ENCODE peak calls at places on chromosomes 7 and 10, in eight cellular contexts. S is PC-3, Z is neural progenitor cell, Q is transverse colon, N is tibial artery, T is sigmoid colon, C is PC-9, U is suprapubic skin. H is an unnamed sample. For H3K9me3, the result is how much of the 10 kb centered on the place peaks cover.

GRCh38 chr10:118840071-118840775 is 85.5 kb upstream of the CACUL1 start:
- DNase-seq in S (peak), Z (no peak), Q (peak), N (no peak), T (no peak), C (peak), U (no peak), H (no peak)

GRCh38 chr7:41275255-41275654 is 427.6 kb downstream of the INHBA start:
- DNase-seq in S (no peak), Z (peak), Q (no peak), N (no peak), T (no peak), C (no peak), U (no peak), H (no peak)

GRCh38 chr7:131328387-131329175 is 905 bp downstream of the MKLN1 start:
- DNase-seq in S (peak), Z (no peak), Q (no peak), N (no peak), T (no peak), C (no peak), U (no peak), H (no peak)

GRCh38 chr10:53115660-53116059 is 343.1 kb upstream of the MBL2 start:
- DNase-seq in S (no peak), Z (no peak), Q (no peak), N (no peak), T (no peak), C (no peak), U (no peak), H (no peak)

GRCh38 chr7:74579800-74580685 is 77.5 kb upstream of the GTF2I start:
- DNase-seq in S (peak), Z (no peak), Q (peak), N (peak), T (no peak), C (peak), U (no peak), H (no peak)

GRCh38 chr10:61845196-61845949 is 56.1 kb upstream of the ARID5B start:
- DNase-seq in S (peak), Z (no peak), Q (peak), N (no peak), T (no peak), C (no peak), U (no peak), H (no peak)

GRCh38 chr10:12819071-12819470 is 182.4 kb downstream of the CCDC3 start:
- DNase-seq in S (no peak), Z (peak), Q (no peak), N (no peak), T (no peak), C (no peak), U (no peak), H (no peak)

GRCh38 chr7:98613601-98614425 is 3.3 kb upstream of the NPTX2 start:
- DNase-seq in S (peak), Z (peak), Q (no peak), N (no peak), T (no peak), C (no peak), U (no peak), H (no peak)

GRCh38 chr7:7175075-7175695 is 7.2 kb upstream of the C1GALT1 start:
- DNase-seq in S (no peak), Z (no peak), Q (no peak), N (no peak), T (no peak), C (no peak), U (no peak), H (no peak)

GRCh38 chr10:50563906-50564305 is 59.9 kb downstream of the SGMS1 start:
- DNase-seq in S (no peak), Z (no peak), Q (no peak), N (no peak), T (no peak), C (no peak), U (no peak), H (no peak)

GRCh38 chr7:76016191-76016947 is 22.0 kb upstream of the TMEM120A start:
- DNase-seq in S (no peak), Z (no peak), Q (no peak), N (no peak), T (no peak), C (no peak), U (no peak), H (no peak)

GRCh38 chr10:98407744-98408241 is 7.2 kb downstream of the PYROXD2 start:
- DNase-seq in S (no peak), Z (no peak), Q (no peak), N (no peak), T (no peak), C (no peak), U (no peak), H (no peak)

GRCh38 chr10:78178940-78179339 is 145.3 kb downstream of the RPS24 start:
- DNase-seq in S (peak), Z (no peak), Q (no peak), N (no peak), T (no peak), C (no peak), U (peak), H (no peak)

GRCh38 chr10:24272374-24272773 is 63.4 kb downstream of the KIAA1217 start:
- DNase-seq in S (no peak), Z (no peak), Q (no peak), N (no peak), T (no peak), C (no peak), U (no peak), H (no peak)

GRCh38 chr7:100516135-100516812 is 22.7 kb upstream of the AGFG2 start:
- DNase-seq in S (no peak), Z (peak), Q (peak), N (peak), T (peak), C (peak), U (peak), H (peak)

DNA sequence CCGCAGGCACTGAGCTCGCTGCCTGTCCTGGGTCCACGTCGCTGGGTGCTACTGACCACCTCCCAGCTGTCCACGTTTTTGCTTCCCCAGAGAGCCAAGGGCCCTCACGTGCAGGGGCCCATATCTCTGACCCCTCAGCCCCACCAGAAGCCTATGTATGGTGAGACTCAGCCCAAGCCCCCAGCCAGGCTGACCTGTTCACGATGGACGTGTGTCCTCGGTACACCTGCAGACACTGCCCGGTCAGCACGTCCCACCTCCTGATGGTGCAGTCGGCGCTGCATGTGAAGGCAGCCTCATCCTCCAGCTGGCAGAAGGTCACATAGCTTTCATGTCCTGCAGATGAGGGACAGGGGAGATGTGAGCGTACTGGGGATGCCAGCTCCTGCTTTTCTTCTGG is 9.9 kb downstream of the WDR86 start:
- DNase-seq in S (no peak), Z (no peak), Q (no peak), N (no peak), T (no peak), C (no peak), U (peak), H (no peak)
- TF ChIP-seq CTCF in S (no peak), Z (no peak), Q (no peak), N (no peak), T (no peak), C (no peak), U (no peak), H (no peak)

DNA sequence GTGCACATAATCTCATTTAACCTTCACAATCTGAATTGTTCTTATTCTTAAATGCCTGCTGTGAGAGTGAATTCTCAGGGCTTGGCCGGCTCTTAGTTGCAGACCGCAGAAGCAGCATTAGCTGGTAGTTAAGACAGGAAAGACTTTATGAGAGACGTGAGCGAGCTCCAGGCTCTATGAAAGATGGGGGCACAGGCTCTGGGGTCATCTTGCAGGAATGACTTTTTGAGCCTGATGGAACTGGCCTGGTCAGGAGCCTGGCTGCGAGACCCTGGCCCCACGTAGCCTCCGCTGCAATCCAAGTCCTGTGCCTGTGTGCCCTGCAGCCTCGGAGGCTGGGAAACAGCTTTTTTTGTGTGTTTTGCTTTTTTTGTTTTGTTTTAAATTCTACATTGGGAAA is 958.8 kb upstream of the ZNF722 start:
- DNase-seq in S (no peak), Z (no peak), Q (no peak), N (no peak), T (no peak), C (no peak), U (no peak), H (no peak)
- H3K9me3 ChIP-seq in S (under half), Z (half or more), Q (under half), N (under half), T (under half), C (under half), U (under half), H (under half)

DNA sequence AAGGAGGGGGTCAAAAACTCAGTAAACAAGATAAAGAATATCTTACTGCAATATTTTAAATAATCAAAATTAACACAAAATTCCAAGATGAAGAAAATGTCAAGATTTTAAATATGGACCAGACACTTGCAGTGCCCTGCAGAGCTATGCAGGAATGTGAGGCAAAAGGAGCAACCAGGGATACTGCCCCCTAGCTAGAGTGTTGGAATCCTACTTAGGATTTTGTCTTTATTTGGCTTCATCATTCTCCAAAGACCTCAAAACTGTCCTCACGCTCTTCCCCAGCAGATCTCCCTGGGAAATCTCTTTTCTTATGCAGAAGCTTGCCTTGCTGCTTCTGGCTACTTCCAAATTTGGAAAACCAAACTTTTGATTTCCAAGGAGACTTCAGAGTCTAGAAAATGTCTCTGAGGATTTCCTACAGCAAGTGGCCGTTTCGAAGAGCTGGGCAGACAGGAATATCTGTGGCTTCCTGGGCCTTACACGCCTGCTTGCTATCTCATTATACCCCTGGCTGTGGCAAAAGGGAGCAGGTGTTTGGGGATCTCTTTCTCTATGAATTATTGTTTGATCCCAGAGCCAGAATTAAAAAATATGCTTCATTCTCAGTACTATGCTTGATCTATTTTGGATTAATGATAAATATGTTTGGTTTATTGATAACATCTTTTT is 232.2 kb upstream of the BMPER start:
- DNase-seq in S (no peak), Z (peak), Q (no peak), N (no peak), T (no peak), C (no peak), U (no peak), H (no peak)
- TF ChIP-seq CTCF in S (peak), Z (peak), Q (no peak), N (no peak), T (no peak), C (peak), U (no peak), H (no peak)

DNA sequence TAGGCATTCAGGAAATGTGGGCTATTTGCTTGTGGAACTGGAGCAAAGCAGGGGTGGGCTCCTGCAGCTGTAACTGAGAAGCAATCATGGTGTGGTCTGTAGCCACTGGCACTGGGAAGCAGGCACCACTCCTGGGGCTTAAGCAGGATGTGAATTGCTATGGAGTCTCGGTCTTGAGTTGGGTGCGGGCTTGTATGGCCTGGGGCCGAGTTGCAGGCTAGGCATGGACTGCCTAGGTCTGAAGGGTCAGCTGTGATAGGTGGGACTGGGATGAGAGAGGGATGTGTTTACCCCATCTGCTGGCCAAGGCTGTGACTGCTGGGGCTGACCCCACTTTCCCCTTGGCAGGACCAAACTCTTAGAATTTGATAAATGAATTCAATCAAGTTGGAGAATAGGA is 43.0 kb downstream of the ADCY1 start:
- DNase-seq in S (no peak), Z (peak), Q (no peak), N (no peak), T (no peak), C (no peak), U (no peak), H (no peak)
- H3K9me3 ChIP-seq in S (under half), Z (under half), Q (under half), N (under half), T (under half), C (under half), U (under half), H (under half)

DNA sequence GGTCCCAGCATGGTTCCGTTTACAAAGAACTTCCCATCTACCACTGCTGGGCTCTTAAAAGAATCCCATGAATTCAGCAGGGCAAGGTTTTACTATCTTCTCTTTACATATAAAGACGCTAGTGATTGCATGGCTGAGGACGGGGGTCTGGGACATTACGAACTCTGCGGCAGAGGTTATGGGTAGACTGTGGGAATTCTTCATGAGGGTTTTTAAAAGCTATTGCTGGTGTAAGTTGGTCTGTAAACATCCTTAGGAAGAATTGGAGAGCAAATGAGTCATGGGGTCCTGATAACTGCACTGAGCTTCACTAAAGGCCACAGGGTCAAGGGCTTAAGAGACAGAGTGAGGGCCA is 53.1 kb upstream of the TMEM72 start:
- DNase-seq in S (no peak), Z (no peak), Q (no peak), N (no peak), T (no peak), C (no peak), U (no peak), H (no peak)
- TF ChIP-seq CTCF in S (peak), Z (no peak), Q (no peak), N (no peak), T (no peak), C (no peak), U (no peak), H (peak)

DNA sequence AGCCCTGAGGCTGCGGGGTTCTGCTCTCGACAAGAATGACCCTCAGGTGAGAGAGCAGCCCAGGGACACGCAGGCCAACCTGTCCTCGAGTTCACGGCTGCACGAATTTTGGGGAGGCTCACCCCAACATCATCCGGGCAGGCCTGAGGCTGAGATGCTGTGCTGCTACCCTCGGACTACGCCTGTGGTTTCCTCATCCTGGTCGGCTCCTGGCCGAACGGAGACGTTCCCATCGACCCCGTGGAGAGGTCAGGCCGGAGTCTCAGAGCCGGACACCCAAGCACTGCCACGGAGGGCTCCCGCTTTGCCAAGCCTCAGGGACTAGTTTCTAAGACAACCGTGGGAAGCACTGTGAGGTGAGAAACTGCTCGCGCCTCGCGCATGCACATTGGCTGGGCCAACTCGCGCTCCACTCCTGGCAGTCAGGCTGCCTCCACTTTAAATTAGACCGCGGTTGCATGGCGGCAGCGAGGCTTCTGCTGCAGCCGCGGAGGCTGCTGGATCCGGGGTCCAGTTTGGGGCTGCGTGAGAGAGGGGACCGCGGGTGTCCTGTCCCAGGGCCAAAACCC is 203.4 kb downstream of the ZNF716 start:
- DNase-seq in S (no peak), Z (no peak), Q (no peak), N (no peak), T (no peak), C (no peak), U (no peak), H (no peak)
- H3K9me3 ChIP-seq in S (under half), Z (under half), Q (under half), N (under half), T (under half), C (under half), U (under half), H (under half)

DNA sequence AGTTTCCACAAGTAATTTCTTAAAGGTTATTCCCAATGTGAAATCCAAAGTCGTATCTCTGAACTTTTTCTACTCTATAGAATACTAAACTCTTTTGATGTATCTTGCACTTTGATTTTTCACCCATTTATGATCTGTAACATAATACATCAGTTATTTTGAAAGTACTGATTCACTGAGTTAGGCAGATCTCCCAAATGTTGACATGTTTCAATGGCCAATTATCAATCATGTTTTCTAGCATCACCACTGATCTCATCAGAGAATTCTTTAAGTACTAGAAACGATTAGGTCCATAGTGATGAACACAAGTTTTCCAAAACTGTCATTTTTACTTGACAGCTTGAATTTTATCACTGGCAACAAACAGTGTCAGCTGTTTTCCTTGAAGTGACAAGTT is 119.0 kb downstream of the ATE1 start:
- DNase-seq in S (no peak), Z (no peak), Q (no peak), N (no peak), T (no peak), C (no peak), U (no peak), H (no peak)
- TF ChIP-seq CTCF in S (no peak), Z (no peak), Q (no peak), N (no peak), T (no peak), C (no peak), U (no peak), H (no peak)

GRCh38 chr10:18557960-18558359 is 93.4 kb downstream of the NSUN6 start:
- DNase-seq in S (no peak), Z (no peak), Q (no peak), N (no peak), T (no peak), C (no peak), U (no peak), H (no peak)

GRCh38 chr10:18551473-18551872 is 99.9 kb downstream of the NSUN6 start:
- DNase-seq in S (no peak), Z (no peak), Q (no peak), N (no peak), T (no peak), C (no peak), U (no peak), H (no peak)

GRCh38 chr10:18561861-18562551 is 89.4 kb downstream of the NSUN6 start:
- DNase-seq in S (no peak), Z (peak), Q (no peak), N (no peak), T (no peak), C (no peak), U (no peak), H (no peak)

GRCh38 chr10:18554479-18554878 is 96.9 kb downstream of the NSUN6 start:
- DNase-seq in S (no peak), Z (no peak), Q (no peak), N (no peak), T (no peak), C (no peak), U (no peak), H (no peak)

GRCh38 chr10:18556522-18557147 is 94.8 kb downstream of the NSUN6 start:
- DNase-seq in S (no peak), Z (no peak), Q (no peak), N (no peak), T (no peak), C (no peak), U (no peak), H (no peak)
- H3K9me3 ChIP-seq in S (under half), Z (under half), Q (under half), N (under half), T (under half), C (under half), U (under half), H (under half)

DNA sequence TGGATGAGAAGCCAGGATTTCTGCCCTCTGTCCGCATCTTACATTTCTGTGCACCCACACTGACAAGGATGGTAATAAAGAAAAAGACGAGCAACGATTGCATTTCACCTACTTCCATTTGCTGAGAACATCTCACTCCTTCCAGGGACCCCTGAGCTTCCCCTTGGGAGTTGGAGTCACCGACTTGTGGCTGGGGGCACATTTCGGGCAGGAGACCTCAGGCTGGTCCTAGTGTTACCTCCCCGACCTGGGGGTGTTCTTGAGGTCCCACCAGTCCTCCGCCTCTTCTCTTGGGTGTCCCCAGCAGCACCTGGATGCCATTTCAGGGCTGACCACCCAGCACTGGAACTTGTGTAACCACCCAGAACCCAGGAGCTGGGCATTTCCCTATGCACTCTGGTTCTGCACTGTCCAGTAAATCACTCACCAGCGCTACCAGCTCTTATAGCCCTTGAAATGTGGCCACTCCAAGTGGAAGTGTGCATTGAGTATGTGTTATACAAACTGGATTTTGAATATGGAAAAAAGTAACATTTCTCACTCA is 84.9 kb downstream of the LANCL2 start:
- DNase-seq in S (no peak), Z (no peak), Q (no peak), N (no peak), T (no peak), C (no peak), U (no peak), H (no peak)
- TF ChIP-seq CTCF in S (no peak), Z (no peak), Q (no peak), N (no peak), T (no peak), C (no peak), U (no peak), H (no peak)

DNA sequence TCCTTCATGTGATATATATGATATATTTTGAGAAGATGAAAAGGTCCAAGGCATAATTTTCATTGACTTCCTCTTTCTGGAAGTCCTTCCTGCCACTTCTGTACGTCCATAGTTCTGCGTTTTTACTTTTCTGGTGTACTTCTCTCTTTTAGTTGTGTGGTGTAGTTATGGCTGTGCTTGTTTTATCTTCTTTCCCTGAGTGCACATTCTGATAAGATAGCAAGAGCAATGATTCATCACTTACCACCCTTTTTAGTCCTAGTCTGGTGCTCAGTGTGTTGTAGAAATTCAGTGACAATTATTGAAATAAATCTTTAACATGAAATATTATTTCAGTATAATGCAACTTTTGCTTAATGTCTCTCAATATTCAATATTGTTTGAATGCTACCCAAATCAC is 231.4 kb upstream of the FERD3L start:
- DNase-seq in S (no peak), Z (no peak), Q (no peak), N (no peak), T (no peak), C (no peak), U (no peak), H (no peak)
- H3K9me3 ChIP-seq in S (under half), Z (under half), Q (under half), N (under half), T (under half), C (under half), U (under half), H (under half)

H was measured in CD4-positive, alpha-beta T cell.